ENCODE peak calls at places on chromosomes 11 and 22, in seven cellular contexts. C is breast epithelium, J is neuronal stem cell, P is transverse colon, D is A549, E is colonic mucosa, T is Peyer's patch. X is an unnamed sample.

GRCh38 chr22:23279781-23280180 is 99.5 kb downstream of the BCR start:
- DNase-seq in J (no peak), D (no peak), P (no peak), C (no peak), T (no peak), E (no peak), X (no peak)

GRCh38 chr11:106076421-106076922 is 675 bp downstream of the KBTBD3 start:
- DNase-seq in D (no peak), T (peak; percentile 55), E (peak; percentile 30), P (peak; percentile 12), J (no peak), C (no peak), X (no peak)

GRCh38 chr22:36014539-36015072 is 14.0 kb downstream of the RBFOX2 start:
- DNase-seq in C (no peak), E (no peak), J (no peak), T (no peak), D (no peak), P (no peak), X (no peak)

GRCh38 chr11:17014321-17014773 is at the start of gene PLEKHA7:
- DNase-seq in T (peak; percentile 56), E (peak; percentile 45), C (no peak), D (peak; percentile 22), P (peak; percentile 31), J (peak; percentile 21), X (no peak)

GRCh38 chr22:35634981-35635540 is 13.2 kb upstream of the APOL6 start:
- DNase-seq in D (no peak), E (no peak), J (no peak), P (no peak), C (no peak), T (no peak), X (no peak)

GRCh38 chr22:37230673-37231405 is 13.2 kb downstream of the RAC2 start:
- DNase-seq in P (peak; percentile 47), J (no peak), E (no peak), D (no peak), T (no peak), C (no peak), X (no peak)

GRCh38 chr11:64868904-64869570 is 9.4 kb downstream of the EHD1 start:
- DNase-seq in E (no peak), C (no peak), T (no peak), D (peak; percentile 60), P (no peak), J (no peak), X (no peak)

GRCh38 chr11:57792060-57792541 is 30.5 kb downstream of the CTNND1 start:
- DNase-seq in D (no peak), J (no peak), E (peak; percentile 76), C (no peak), T (peak; percentile 94), P (peak; percentile 71), X (no peak)

GRCh38 chr11:121521145-121522042 is 68.6 kb upstream of the SORL1-AS1 start:
- DNase-seq in D (no peak), J (no peak), C (no peak), E (no peak), T (no peak), P (no peak), X (no peak)

GRCh38 chr11:93573184-93573583 is 30.0 kb upstream of the SMCO4 start:
- DNase-seq in C (no peak), E (no peak), P (no peak), D (peak; percentile 16), J (no peak), T (no peak), X (no peak)

GRCh38 chr11:111046291-111046690 is 199.2 kb upstream of the POU2AF2 start:
- DNase-seq in J (no peak), T (no peak), C (no peak), P (no peak), D (no peak), E (no peak), X (no peak)

GRCh38 chr11:36018967-36019596 is 75.2 kb downstream of the LDLRAD3 start:
- DNase-seq in T (no peak), D (no peak), P (no peak), C (no peak), E (no peak), J (no peak), X (no peak)

GRCh38 chr11:119339581-119340334 is 925 bp downstream of the C1QTNF5 start:
- DNase-seq in P (peak; percentile 68), D (no peak), E (peak; percentile 71), J (peak; percentile 82), T (peak; percentile 73), C (no peak), X (peak; percentile 55)

GRCh38 chr11:86741489-86742435 is 58.6 kb upstream of the PRSS23 start:
- DNase-seq in P (no peak), D (peak; percentile 94), C (no peak), T (no peak), J (no peak), E (no peak), X (no peak)

GRCh38 chr22:37213218-37213855 is 1.1 kb upstream of the SSTR3 start:
- DNase-seq in P (no peak), C (no peak), T (peak; percentile 39), E (no peak), D (no peak), J (no peak), X (no peak)

GRCh38 chr11:45607995-45608394 is 57.4 kb downstream of the CHST1 start:
- DNase-seq in J (no peak), T (peak; percentile 49), P (peak; percentile 10), C (no peak), D (no peak), E (peak; percentile 46), X (no peak)

GRCh38 chr11:126467046-126467370 is 111.5 kb downstream of the ST3GAL4 start:
- DNase-seq in P (no peak), T (no peak), E (no peak), C (no peak), D (no peak), J (no peak), X (no peak)

GRCh38 chr11:60785806-60786361 is 751 bp downstream of the MS4A10 start:
- DNase-seq in C (no peak), J (no peak), D (no peak), T (no peak), E (no peak), P (no peak), X (no peak)

GRCh38 chr11:94884322-94884721 is 89.0 kb downstream of the CWC15 start:
- DNase-seq in D (no peak), C (no peak), J (no peak), E (no peak), T (no peak), P (no peak), X (no peak)

GRCh38 chr22:37545703-37546435 is 14.4 kb upstream of the CDC42EP1 start:
- DNase-seq in J (peak; percentile 77), T (peak; percentile 93), D (peak; percentile 87), C (peak; percentile 89), P (peak; percentile 92), E (peak; percentile 95), X (peak; percentile 64)

GRCh38 chr11:123549901-123550619 is 104.4 kb downstream of the SCN3B start:
- DNase-seq in P (no peak), E (no peak), J (no peak), C (no peak), D (no peak), T (no peak), X (no peak)

GRCh38 chr22:44707178-44707577 is 5.2 kb downstream of the PRR5 start:
- DNase-seq in J (no peak), P (no peak), C (no peak), E (no peak), D (no peak), T (no peak), X (no peak)
- H3K4me1 ChIP-seq in J (peaks cover 10% of the 10 kb centered on the region), P (peaks cover 32% of the 10 kb centered on the region), C (peaks cover 9% of the 10 kb centered on the region), E (peaks cover 20% of the 10 kb centered on the region), D (peaks cover 18% of the 10 kb centered on the region), T (peaks cover 6% of the 10 kb centered on the region), X (peaks cover 5% of the 10 kb centered on the region)

GRCh38 chr11:68550485-68550817 is 89.9 kb downstream of the PPP6R3 start:
- DNase-seq in T (no peak), P (no peak), J (no peak), D (no peak), E (no peak), C (no peak), X (no peak)
- H3K4me1 ChIP-seq in T (no peaks in the 10 kb centered on the region), P (peaks cover 14% of the 10 kb centered on the region), J (no peaks in the 10 kb centered on the region), D (peaks cover 14% of the 10 kb centered on the region), E (no peaks in the 10 kb centered on the region), C (no peaks in the 10 kb centered on the region), X (peaks cover 51% of the 10 kb centered on the region)

GRCh38 chr11:131043251-131043650 is 127.0 kb upstream of the SNX19 start:
- DNase-seq in D (no peak), C (no peak), E (no peak), T (no peak), J (no peak), P (no peak), X (no peak)

GRCh38 chr11:131044851-131045250 is 128.6 kb upstream of the SNX19 start:
- DNase-seq in E (no peak), J (no peak), T (no peak), D (no peak), P (no peak), C (no peak), X (no peak)

GRCh38 chr11:131041331-131042040 is 125.2 kb upstream of the SNX19 start:
- DNase-seq in J (no peak), D (no peak), T (no peak), E (no peak), P (no peak), C (no peak), X (no peak)

GRCh38 chr11:131042041-131042390 is 125.7 kb upstream of the SNX19 start:
- DNase-seq in C (no peak), E (no peak), T (no peak), P (no peak), J (no peak), D (no peak), X (no peak)

GRCh38 chr11:131042711-131043110 is 126.4 kb upstream of the SNX19 start:
- DNase-seq in J (no peak), T (no peak), E (no peak), D (no peak), P (no peak), C (no peak), X (no peak)
- H3K4me1 ChIP-seq in J (no peaks in the 10 kb centered on the region), T (no peaks in the 10 kb centered on the region), E (no peaks in the 10 kb centered on the region), D (no peaks in the 10 kb centered on the region), P (no peaks in the 10 kb centered on the region), C (no peaks in the 10 kb centered on the region), X (no peaks in the 10 kb centered on the region)

DNA sequence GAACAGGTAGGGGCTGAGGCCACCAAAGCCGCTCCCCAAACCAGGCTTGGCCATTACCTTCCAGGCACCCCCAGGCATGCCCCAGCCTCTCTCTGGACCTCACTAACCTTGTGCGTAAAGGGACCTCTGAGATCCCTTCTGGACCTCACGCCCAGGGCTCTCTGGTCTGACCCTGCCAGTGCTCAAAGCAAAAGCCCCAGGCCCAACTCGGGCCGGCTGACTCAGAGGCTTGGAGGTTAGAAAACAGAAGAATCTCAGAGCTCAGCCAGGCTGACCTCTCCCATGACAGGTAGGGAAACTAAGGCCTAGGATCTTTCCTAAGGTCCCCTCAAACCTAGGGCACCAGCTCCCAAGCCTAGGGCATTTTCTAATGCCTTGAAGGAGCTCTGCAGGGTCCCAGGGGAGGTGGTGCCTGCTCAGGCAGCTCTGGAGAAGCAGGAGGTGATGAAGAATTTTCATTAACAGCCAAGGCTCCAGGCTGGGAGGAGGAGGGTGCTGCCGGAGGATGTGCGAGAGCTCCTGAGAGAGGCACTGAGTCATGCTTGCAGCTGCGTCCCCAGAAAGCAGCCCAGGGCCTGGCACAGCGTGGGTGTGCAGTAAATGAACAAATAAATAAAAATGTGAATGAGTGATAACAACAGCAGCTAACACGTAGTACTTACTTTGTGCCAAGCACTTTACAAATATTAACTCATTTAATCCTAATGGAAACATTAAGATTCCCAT is 25.6 kb downstream of the ARRB1 start:
- DNase-seq in T (peak; percentile 71), J (no peak), P (no peak), C (no peak), D (peak; percentile 84), E (peak; percentile 71), X (peak; percentile 33)
- H3K4me1 ChIP-seq in T (peaks cover 8% of the 10 kb centered on the region), J (peaks cover 9% of the 10 kb centered on the region), P (peaks cover 82% of the 10 kb centered on the region), C (peaks cover 6% of the 10 kb centered on the region), D (peaks cover 68% of the 10 kb centered on the region), E (peaks cover 46% of the 10 kb centered on the region), X (peaks cover 4% of the 10 kb centered on the region)

X was measured in gastrocnemius medialis.